ENCODE peak calls at places on chromosomes 7 and 10, in eight cellular contexts. One of them, this sample, is unnamed.

GRCh38 chr10:101694056-101694673 is 805 bp downstream of the FBXW4 start:
- DNase-seq in T follicular helper cell: peak; percentile 45
- DNase-seq in fibroblast of mammary gland: peak; percentile 37
- DNase-seq in adrenal gland: peak; percentile 68
- DNase-seq in iPS-NIHi11: peak; percentile 83
- DNase-seq in OCI-M1: peak; percentile 86
- DNase-seq in BJ: no peak
- DNase-seq in stimulated activated naive CD8-positive, alpha-beta T cell treated with anti-CD3 and anti-CD28 coated beads, Interleukin-15, Interleukin-2, amounts not matched to agents 100 U/mL and 50 U/mL, for 24 hours: peak; percentile 76
- DNase-seq in this sample: no peak

GRCh38 chr7:104272767-104273384 is 55.5 kb upstream of the LHFPL3 start:
- DNase-seq in T follicular helper cell: no peak
- DNase-seq in OCI-M1: peak; percentile 91
- DNase-seq in stimulated activated naive CD8-positive, alpha-beta T cell treated with anti-CD3 and anti-CD28 coated beads, Interleukin-15, Interleukin-2, amounts not matched to agents 100 U/mL and 50 U/mL, for 24 hours: no peak
- DNase-seq in iPS-NIHi11: peak; percentile 46
- DNase-seq in fibroblast of mammary gland: peak; percentile 68
- DNase-seq in adrenal gland: no peak
- DNase-seq in BJ: no peak
- DNase-seq in this sample: no peak

GRCh38 chr7:134502463-134502862 is 24.9 kb upstream of the AKR1B10 start:
- DNase-seq in adrenal gland: peak; percentile 73
- DNase-seq in T follicular helper cell: no peak
- DNase-seq in stimulated activated naive CD8-positive, alpha-beta T cell treated with anti-CD3 and anti-CD28 coated beads, Interleukin-15, Interleukin-2, amounts not matched to agents 100 U/mL and 50 U/mL, for 24 hours: no peak
- DNase-seq in BJ: no peak
- DNase-seq in OCI-M1: no peak
- DNase-seq in iPS-NIHi11: no peak
- DNase-seq in fibroblast of mammary gland: peak; percentile 84
- DNase-seq in this sample: no peak

GRCh38 chr10:103757531-103758293 is 97.7 kb downstream of the SH3PXD2A start:
- DNase-seq in T follicular helper cell: no peak
- DNase-seq in adrenal gland: peak; percentile 52
- DNase-seq in BJ: peak; percentile 31
- DNase-seq in iPS-NIHi11: peak; percentile 68
- DNase-seq in fibroblast of mammary gland: peak; percentile 89
- DNase-seq in OCI-M1: peak; percentile 74
- DNase-seq in stimulated activated naive CD8-positive, alpha-beta T cell treated with anti-CD3 and anti-CD28 coated beads, Interleukin-15, Interleukin-2, amounts not matched to agents 100 U/mL and 50 U/mL, for 24 hours: peak; percentile 76
- DNase-seq in this sample: no peak

GRCh38 chr10:71257292-71257997 is 45.1 kb downstream of the UNC5B start:
- DNase-seq in BJ: no peak
- DNase-seq in fibroblast of mammary gland: no peak
- DNase-seq in iPS-NIHi11: no peak
- DNase-seq in OCI-M1: no peak
- DNase-seq in stimulated activated naive CD8-positive, alpha-beta T cell treated with anti-CD3 and anti-CD28 coated beads, Interleukin-15, Interleukin-2, amounts not matched to agents 100 U/mL and 50 U/mL, for 24 hours: no peak
- DNase-seq in T follicular helper cell: no peak
- DNase-seq in adrenal gland: no peak
- DNase-seq in this sample: no peak

GRCh38 chr10:36526045-36526444 is 599.4 kb upstream of the ANKRD30A start:
- DNase-seq in T follicular helper cell: no peak
- DNase-seq in adrenal gland: no peak
- DNase-seq in iPS-NIHi11: no peak
- DNase-seq in OCI-M1: no peak
- DNase-seq in BJ: no peak
- DNase-seq in fibroblast of mammary gland: no peak
- DNase-seq in stimulated activated naive CD8-positive, alpha-beta T cell treated with anti-CD3 and anti-CD28 coated beads, Interleukin-15, Interleukin-2, amounts not matched to agents 100 U/mL and 50 U/mL, for 24 hours: no peak
- DNase-seq in this sample: no peak

GRCh38 chr10:78549536-78549935 is 515.9 kb downstream of the RPS24 start:
- DNase-seq in OCI-M1: no peak
- DNase-seq in BJ: no peak
- DNase-seq in stimulated activated naive CD8-positive, alpha-beta T cell treated with anti-CD3 and anti-CD28 coated beads, Interleukin-15, Interleukin-2, amounts not matched to agents 100 U/mL and 50 U/mL, for 24 hours: no peak
- DNase-seq in fibroblast of mammary gland: no peak
- DNase-seq in adrenal gland: no peak
- DNase-seq in iPS-NIHi11: peak; percentile 33
- DNase-seq in T follicular helper cell: no peak
- DNase-seq in this sample: no peak

GRCh38 chr7:155919400-155920067 is 107.3 kb upstream of the SHH start:
- DNase-seq in fibroblast of mammary gland: no peak
- DNase-seq in T follicular helper cell: no peak
- DNase-seq in OCI-M1: no peak
- DNase-seq in stimulated activated naive CD8-positive, alpha-beta T cell treated with anti-CD3 and anti-CD28 coated beads, Interleukin-15, Interleukin-2, amounts not matched to agents 100 U/mL and 50 U/mL, for 24 hours: no peak
- DNase-seq in BJ: no peak
- DNase-seq in adrenal gland: no peak
- DNase-seq in iPS-NIHi11: no peak
- DNase-seq in this sample: no peak

GRCh38 chr7:522071-522937 is 2.7 kb upstream of the PDGFA start:
- DNase-seq in adrenal gland: no peak
- DNase-seq in T follicular helper cell: no peak
- DNase-seq in iPS-NIHi11: peak; percentile 72
- DNase-seq in BJ: no peak
- DNase-seq in fibroblast of mammary gland: peak; percentile 15
- DNase-seq in OCI-M1: peak; percentile 67
- DNase-seq in stimulated activated naive CD8-positive, alpha-beta T cell treated with anti-CD3 and anti-CD28 coated beads, Interleukin-15, Interleukin-2, amounts not matched to agents 100 U/mL and 50 U/mL, for 24 hours: peak; percentile 50
- DNase-seq in this sample: no peak

GRCh38 chr10:45558406-45558805 is 114.2 kb downstream of the ZFAND4 start:
- DNase-seq in BJ: no peak
- DNase-seq in OCI-M1: no peak
- DNase-seq in T follicular helper cell: no peak
- DNase-seq in iPS-NIHi11: no peak
- DNase-seq in stimulated activated naive CD8-positive, alpha-beta T cell treated with anti-CD3 and anti-CD28 coated beads, Interleukin-15, Interleukin-2, amounts not matched to agents 100 U/mL and 50 U/mL, for 24 hours: no peak
- DNase-seq in fibroblast of mammary gland: no peak
- DNase-seq in adrenal gland: no peak
- DNase-seq in this sample: no peak

GRCh38 chr7:69256634-69257081 is 341.6 kb upstream of the AUTS2 start:
- DNase-seq in iPS-NIHi11: no peak
- DNase-seq in T follicular helper cell: no peak
- DNase-seq in OCI-M1: no peak
- DNase-seq in stimulated activated naive CD8-positive, alpha-beta T cell treated with anti-CD3 and anti-CD28 coated beads, Interleukin-15, Interleukin-2, amounts not matched to agents 100 U/mL and 50 U/mL, for 24 hours: no peak
- DNase-seq in adrenal gland: peak; percentile 71
- DNase-seq in BJ: no peak
- DNase-seq in fibroblast of mammary gland: no peak
- DNase-seq in this sample: no peak

GRCh38 chr7:137925754-137926153 is 76.1 kb downstream of the CREB3L2 start:
- DNase-seq in fibroblast of mammary gland: no peak
- DNase-seq in T follicular helper cell: no peak
- DNase-seq in stimulated activated naive CD8-positive, alpha-beta T cell treated with anti-CD3 and anti-CD28 coated beads, Interleukin-15, Interleukin-2, amounts not matched to agents 100 U/mL and 50 U/mL, for 24 hours: no peak
- DNase-seq in iPS-NIHi11: no peak
- DNase-seq in adrenal gland: no peak
- DNase-seq in BJ: no peak
- DNase-seq in OCI-M1: no peak
- DNase-seq in this sample: no peak

GRCh38 chr7:44244282-44244681 is 43.5 kb downstream of the YKT6 start:
- DNase-seq in OCI-M1: peak; percentile 16
- DNase-seq in fibroblast of mammary gland: no peak
- DNase-seq in adrenal gland: no peak
- DNase-seq in BJ: no peak
- DNase-seq in T follicular helper cell: no peak
- DNase-seq in iPS-NIHi11: peak; percentile 85
- DNase-seq in stimulated activated naive CD8-positive, alpha-beta T cell treated with anti-CD3 and anti-CD28 coated beads, Interleukin-15, Interleukin-2, amounts not matched to agents 100 U/mL and 50 U/mL, for 24 hours: peak; percentile 64
- DNase-seq in this sample: no peak

GRCh38 chr10:106111241-106111640 is 1053.3 kb downstream of the SORCS1 start:
- DNase-seq in T follicular helper cell: no peak
- DNase-seq in fibroblast of mammary gland: peak; percentile 60
- DNase-seq in iPS-NIHi11: no peak
- DNase-seq in OCI-M1: no peak
- DNase-seq in BJ: no peak
- DNase-seq in adrenal gland: no peak
- DNase-seq in stimulated activated naive CD8-positive, alpha-beta T cell treated with anti-CD3 and anti-CD28 coated beads, Interleukin-15, Interleukin-2, amounts not matched to agents 100 U/mL and 50 U/mL, for 24 hours: no peak
- DNase-seq in this sample: no peak

GRCh38 chr7:150657526-150657925 is 25.3 kb upstream of the GIMAP6 start:
- DNase-seq in iPS-NIHi11: no peak
- DNase-seq in BJ: no peak
- DNase-seq in T follicular helper cell: peak; percentile 18
- DNase-seq in fibroblast of mammary gland: no peak
- DNase-seq in OCI-M1: no peak
- DNase-seq in adrenal gland: no peak
- DNase-seq in stimulated activated naive CD8-positive, alpha-beta T cell treated with anti-CD3 and anti-CD28 coated beads, Interleukin-15, Interleukin-2, amounts not matched to agents 100 U/mL and 50 U/mL, for 24 hours: no peak
- DNase-seq in this sample: no peak

GRCh38 chr10:110456523-110457091 is 41.1 kb upstream of the DUSP5 start:
- DNase-seq in stimulated activated naive CD8-positive, alpha-beta T cell treated with anti-CD3 and anti-CD28 coated beads, Interleukin-15, Interleukin-2, amounts not matched to agents 100 U/mL and 50 U/mL, for 24 hours: no peak
- DNase-seq in BJ: no peak
- DNase-seq in iPS-NIHi11: no peak
- DNase-seq in fibroblast of mammary gland: peak; percentile 16
- DNase-seq in adrenal gland: peak; percentile 31
- DNase-seq in T follicular helper cell: no peak
- DNase-seq in OCI-M1: no peak
- DNase-seq in this sample: no peak

GRCh38 chr7:46930336-46930735 is 651.6 kb downstream of the TNS3 start:
- DNase-seq in T follicular helper cell: no peak
- DNase-seq in adrenal gland: peak; percentile 75
- DNase-seq in OCI-M1: no peak
- DNase-seq in fibroblast of mammary gland: peak; percentile 96
- DNase-seq in stimulated activated naive CD8-positive, alpha-beta T cell treated with anti-CD3 and anti-CD28 coated beads, Interleukin-15, Interleukin-2, amounts not matched to agents 100 U/mL and 50 U/mL, for 24 hours: no peak
- DNase-seq in iPS-NIHi11: no peak
- DNase-seq in BJ: peak; percentile 86
- DNase-seq in this sample: no peak

GRCh38 chr10:91567815-91568214 is 65.1 kb downstream of the PPP1R3C start:
- DNase-seq in T follicular helper cell: no peak
- DNase-seq in iPS-NIHi11: no peak
- DNase-seq in fibroblast of mammary gland: peak; percentile 58
- DNase-seq in OCI-M1: no peak
- DNase-seq in adrenal gland: no peak
- DNase-seq in BJ: no peak
- DNase-seq in stimulated activated naive CD8-positive, alpha-beta T cell treated with anti-CD3 and anti-CD28 coated beads, Interleukin-15, Interleukin-2, amounts not matched to agents 100 U/mL and 50 U/mL, for 24 hours: no peak
- DNase-seq in this sample: no peak

GRCh38 chr7:116673504-116673865 is 1.5 kb downstream of the MET start:
- DNase-seq in BJ: no peak
- DNase-seq in adrenal gland: no peak
- DNase-seq in fibroblast of mammary gland: no peak
- DNase-seq in T follicular helper cell: no peak
- DNase-seq in stimulated activated naive CD8-positive, alpha-beta T cell treated with anti-CD3 and anti-CD28 coated beads, Interleukin-15, Interleukin-2, amounts not matched to agents 100 U/mL and 50 U/mL, for 24 hours: no peak
- DNase-seq in iPS-NIHi11: no peak
- DNase-seq in OCI-M1: no peak
- DNase-seq in this sample: no peak

GRCh38 chr10:71985542-71986250 is 21.5 kb downstream of the CHST3 start:
- DNase-seq in fibroblast of mammary gland: peak; percentile 93
- DNase-seq in BJ: peak; percentile 59
- DNase-seq in stimulated activated naive CD8-positive, alpha-beta T cell treated with anti-CD3 and anti-CD28 coated beads, Interleukin-15, Interleukin-2, amounts not matched to agents 100 U/mL and 50 U/mL, for 24 hours: no peak
- DNase-seq in T follicular helper cell: no peak
- DNase-seq in iPS-NIHi11: no peak
- DNase-seq in adrenal gland: peak; percentile 73
- DNase-seq in OCI-M1: no peak
- DNase-seq in this sample: no peak